ENCODE peak calls at places on chromosomes 16 and 17, in five cellular contexts. J is DMS153, Q is C1 segment of cervical spinal cord, R is amniotic stem cell, X is ACHN. M is an unnamed sample.

GRCh38 chr17:44966348-44967025 is 1.6 kb downstream of the C1QL1 start:
- DNase-seq in X (no peak), Q (no peak), R (no peak), J (no peak), M (no peak)

GRCh38 chr17:36850794-36851193 is 86.5 kb upstream of the LHX1 start:
- DNase-seq in J (no peak), R (no peak), X (peak), Q (no peak), M (no peak)

GRCh38 chr17:72890711-72891110 is 201.8 kb downstream of the SLC39A11 start:
- DNase-seq in X (peak), J (no peak), Q (no peak), R (no peak), M (no peak)

GRCh38 chr16:87353613-87354012 is 30.0 kb downstream of the FBXO31 start:
- DNase-seq in J (no peak), Q (no peak), X (no peak), R (no peak), M (no peak)

GRCh38 chr17:45261577-45262515 is at the start of gene SPATA32:
- DNase-seq in Q (no peak), J (no peak), X (peak), R (no peak), M (no peak)

GRCh38 chr17:47694018-47694817 is at the start of gene TBKBP1:
- DNase-seq in Q (no peak), R (no peak), X (peak), J (no peak), M (no peak)

GRCh38 chr16:85444879-85445778 is 168.0 kb upstream of the GSE1 start:
- DNase-seq in J (peak), X (no peak), R (no peak), Q (no peak), M (no peak)

GRCh38 chr17:28357061-28357900 is at the start of gene POLDIP2:
- DNase-seq in J (peak), X (peak), R (peak), Q (peak), M (peak)

GRCh38 chr17:49061524-49061943 is 64.3 kb downstream of the IGF2BP1 start:
- DNase-seq in R (no peak), X (no peak), J (no peak), Q (no peak), M (no peak)

M was measured in tibial nerve.